ENCODE peak calls at places on chromosome 17, in ten cellular contexts. W, N, D, E, H, L, X, R, C and G are unnamed samples.

GRCh38 chr17:12727076-12727750 is 61.5 kb downstream of the MYOCD start:
- DNase-seq in L (no peak), X (no peak), R (no peak), H (no peak), W (no peak), D (peak), N (no peak), E (no peak), C (no peak), G (no peak)

GRCh38 chr17:17523001-17523713 is 27.0 kb upstream of the RASD1 start:
- DNase-seq in R (no peak), W (no peak), C (no peak), L (no peak), E (no peak), D (no peak), H (no peak), N (no peak), X (no peak), G (no peak)

GRCh38 chr17:40419559-40420331 is 2.0 kb upstream of the TOP2A start:
- DNase-seq in R (no peak), C (no peak), W (no peak), E (no peak), N (no peak), H (no peak), X (no peak), D (no peak), L (no peak), G (peak)

GRCh38 chr17:67707442-67707841 is 10.3 kb upstream of the NOL11 start:
- DNase-seq in E (no peak), X (no peak), R (no peak), D (no peak), L (no peak), W (no peak), N (no peak), C (no peak), H (no peak), G (no peak)

GRCh38 chr17:79747508-79748295 is 17.0 kb downstream of the ENPP7 start:
- DNase-seq in W (no peak), L (no peak), H (no peak), C (no peak), R (peak), N (no peak), E (no peak), X (no peak), D (no peak), G (no peak)

GRCh38 chr17:74132354-74132753 is 71.1 kb upstream of the RPL38 start:
- DNase-seq in N (no peak), H (no peak), W (no peak), L (no peak), D (no peak), R (no peak), E (no peak), C (no peak), X (no peak), G (no peak)

GRCh38 chr17:47896672-47897490 is 845 bp downstream of the SP2 start:
- DNase-seq in X (no peak), L (no peak), W (peak), E (no peak), N (no peak), C (no peak), H (no peak), D (no peak), R (no peak), G (no peak)

GRCh38 chr17:73359987-73360410 is 48.2 kb upstream of the CDC42EP4 start:
- DNase-seq in L (peak), X (no peak), E (no peak), N (no peak), W (no peak), R (no peak), D (no peak), H (no peak), C (peak), G (no peak)

GRCh38 chr17:73625975-73626706 is 18.1 kb downstream of the SDK2 start:
- DNase-seq in C (peak), X (no peak), R (peak), D (no peak), E (no peak), N (no peak), H (no peak), L (no peak), W (no peak), G (no peak)

GRCh38 chr17:27649929-27650328 is 18.9 kb downstream of the LGALS9 start:
- DNase-seq in X (no peak), C (no peak), H (no peak), D (no peak), L (no peak), N (no peak), R (no peak), W (peak), E (peak), G (no peak)

GRCh38 chr17:77815127-77815905 is 143.2 kb upstream of the TNRC6C start:
- DNase-seq in C (no peak), N (no peak), R (no peak), L (no peak), X (no peak), D (no peak), H (no peak), E (no peak), W (no peak), G (no peak)

GRCh38 chr17:83119987-83120864 is 40.8 kb downstream of the METRNL start:
- DNase-seq in D (no peak), C (no peak), R (no peak), W (no peak), E (no peak), N (peak), X (no peak), L (no peak), H (no peak), G (no peak)

GRCh38 chr17:39928868-39929651 is 1.5 kb downstream of the LRRC3C start:
- DNase-seq in W (no peak), L (peak), X (peak), R (no peak), D (peak), C (no peak), H (no peak), E (peak), N (no peak), G (no peak)

GRCh38 chr17:15909481-15909991 is 35.4 kb upstream of the ADORA2B start:
- DNase-seq in W (no peak), R (no peak), H (no peak), L (no peak), C (no peak), X (no peak), N (no peak), E (no peak), D (peak), G (no peak)

GRCh38 chr17:50474523-50474922 is 4.1 kb upstream of the RSAD1 start:
- DNase-seq in X (no peak), C (no peak), D (no peak), H (no peak), N (no peak), R (no peak), W (no peak), L (no peak), E (no peak), G (no peak)

GRCh38 chr17:75250009-75250471 is 11.4 kb downstream of the GGA3 start:
- DNase-seq in L (no peak), R (no peak), X (no peak), E (peak), H (no peak), W (no peak), C (no peak), D (peak), N (no peak), G (no peak)

GRCh38 chr17:28228109-28228840 is 90.7 kb upstream of the TMEM97 start:
- DNase-seq in D (no peak), L (no peak), N (no peak), H (no peak), X (no peak), C (no peak), R (no peak), W (no peak), E (no peak), G (no peak)

GRCh38 chr17:45720386-45720785 is 63.7 kb upstream of the CRHR1 start:
- DNase-seq in C (no peak), L (no peak), E (no peak), D (no peak), R (no peak), N (no peak), W (no peak), X (no peak), H (no peak), G (no peak)

GRCh38 chr17:45718791-45719190 is 65.3 kb upstream of the CRHR1 start:
- DNase-seq in R (no peak), W (no peak), D (no peak), X (no peak), C (no peak), E (no peak), N (no peak), L (no peak), H (no peak), G (no peak)

GRCh38 chr17:45719335-45720071 is 64.6 kb upstream of the CRHR1 start:
- DNase-seq in X (peak), E (no peak), D (peak), C (no peak), L (peak), W (no peak), H (no peak), N (no peak), R (no peak), G (no peak)

DNA sequence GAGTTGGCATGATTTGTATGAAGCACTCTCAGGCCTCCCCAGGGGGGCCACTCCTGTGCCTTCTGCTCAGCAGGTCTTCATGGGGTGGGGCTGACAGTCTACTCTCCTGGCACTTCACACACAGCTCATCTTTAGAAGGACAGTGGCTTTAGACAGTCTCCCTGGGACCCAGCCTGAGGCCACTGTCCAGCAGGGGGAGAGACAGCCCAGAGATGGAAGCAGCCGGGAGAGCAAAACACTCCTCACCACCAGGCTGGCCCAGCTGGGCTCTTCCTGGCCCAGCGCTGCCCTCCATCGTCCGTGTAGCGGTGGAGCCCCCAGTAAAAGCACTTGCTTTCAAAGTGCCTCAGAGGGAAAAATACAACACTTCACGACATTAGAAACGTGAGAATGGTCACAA is 62.0 kb upstream of the CRHR1 start:
- DNase-seq in D (no peak), L (peak), E (no peak), H (no peak), N (no peak), C (no peak), W (no peak), R (peak), X (no peak), G (no peak)
- TF ChIP-seq CTCF in D (peak), L (peak), E (no peak), H (no peak), N (no peak), C (no peak), W (no peak), R (peak), X (peak), G (no peak)

GRCh38 chr17:81230043-81230820 is 7.5 kb upstream of the CEP131 start:
- DNase-seq in D (no peak), C (no peak), H (no peak), X (no peak), W (no peak), N (peak), E (no peak), R (no peak), L (no peak), G (no peak)
- TF ChIP-seq CTCF in D (peak), C (no peak), H (no peak), X (peak), W (no peak), N (no peak), E (no peak), R (peak), L (peak), G (no peak)

DNA sequence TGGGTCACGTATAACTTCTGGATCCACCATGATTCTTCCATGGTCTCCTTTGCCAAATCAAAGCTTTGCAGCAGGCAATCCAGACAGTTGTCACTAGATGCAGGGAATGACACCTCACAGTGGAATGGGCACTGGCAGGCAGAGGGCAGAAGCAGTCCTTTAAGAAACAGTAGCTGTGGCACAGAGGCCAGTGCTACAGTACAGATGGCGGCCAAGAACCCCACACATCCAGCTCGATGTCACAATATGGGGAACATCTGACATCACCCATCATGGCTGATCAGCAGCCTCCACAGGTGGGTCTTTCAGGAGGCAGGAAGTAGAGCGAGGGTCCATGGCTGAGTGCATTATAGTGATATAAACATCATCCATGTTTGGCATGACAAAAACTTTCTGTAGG is 18.8 kb upstream of the ERN1 start:
- DNase-seq in D (no peak), L (no peak), H (no peak), W (no peak), N (no peak), C (no peak), X (no peak), R (no peak), E (no peak), G (no peak)
- TF ChIP-seq CTCF in D (no peak), L (peak), H (no peak), W (no peak), N (no peak), C (no peak), X (no peak), R (no peak), E (no peak), G (no peak)

DNA sequence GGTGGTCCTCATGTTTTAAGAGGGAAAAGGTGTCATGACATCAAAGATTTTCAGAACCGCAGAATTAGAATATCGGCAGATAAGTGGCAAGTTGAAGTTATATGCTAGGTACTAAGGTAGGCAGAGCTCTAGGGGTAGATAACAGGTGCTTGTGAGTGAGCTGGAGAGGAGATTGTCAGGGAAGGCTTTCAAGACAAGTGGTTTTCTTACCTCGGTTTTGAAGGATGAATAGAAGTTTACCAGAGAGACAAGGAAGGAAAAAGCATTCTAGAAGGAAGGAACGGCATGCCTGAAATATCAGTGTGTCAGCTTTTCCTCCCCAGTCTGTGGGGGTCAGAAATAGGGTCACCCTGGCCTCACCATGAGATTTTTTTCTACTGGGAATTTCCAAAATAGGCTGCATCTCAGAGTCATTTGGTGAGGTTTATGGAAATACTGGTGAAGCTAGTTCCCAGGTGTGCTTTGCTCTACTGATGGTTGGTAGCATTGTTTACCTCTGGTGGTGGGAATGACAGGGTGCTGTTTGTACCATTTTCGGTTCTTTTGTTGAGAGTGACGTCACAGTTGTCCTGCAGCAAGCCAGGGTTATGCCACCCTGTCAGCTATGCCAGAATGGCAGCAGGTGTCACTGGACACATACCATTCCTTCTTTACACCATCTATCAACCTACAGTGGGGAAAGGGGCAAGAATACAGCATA is 112.5 kb downstream of the MSI2 start:
- DNase-seq in C (no peak), D (no peak), L (no peak), E (no peak), W (no peak), X (no peak), N (no peak), R (no peak), H (no peak), G (no peak)
- TF ChIP-seq CTCF in C (no peak), D (no peak), L (peak), E (no peak), W (no peak), X (no peak), N (no peak), R (no peak), H (no peak), G (no peak)

GRCh38 chr17:2393954-2394749 is 6.7 kb downstream of the MNT start:
- DNase-seq in D (no peak), R (no peak), W (no peak), E (peak), N (no peak), L (no peak), X (no peak), H (no peak), C (no peak), G (no peak)
- TF ChIP-seq CTCF in D (no peak), R (no peak), W (no peak), E (no peak), N (no peak), L (no peak), X (no peak), H (no peak), C (no peak), G (no peak)

DNA sequence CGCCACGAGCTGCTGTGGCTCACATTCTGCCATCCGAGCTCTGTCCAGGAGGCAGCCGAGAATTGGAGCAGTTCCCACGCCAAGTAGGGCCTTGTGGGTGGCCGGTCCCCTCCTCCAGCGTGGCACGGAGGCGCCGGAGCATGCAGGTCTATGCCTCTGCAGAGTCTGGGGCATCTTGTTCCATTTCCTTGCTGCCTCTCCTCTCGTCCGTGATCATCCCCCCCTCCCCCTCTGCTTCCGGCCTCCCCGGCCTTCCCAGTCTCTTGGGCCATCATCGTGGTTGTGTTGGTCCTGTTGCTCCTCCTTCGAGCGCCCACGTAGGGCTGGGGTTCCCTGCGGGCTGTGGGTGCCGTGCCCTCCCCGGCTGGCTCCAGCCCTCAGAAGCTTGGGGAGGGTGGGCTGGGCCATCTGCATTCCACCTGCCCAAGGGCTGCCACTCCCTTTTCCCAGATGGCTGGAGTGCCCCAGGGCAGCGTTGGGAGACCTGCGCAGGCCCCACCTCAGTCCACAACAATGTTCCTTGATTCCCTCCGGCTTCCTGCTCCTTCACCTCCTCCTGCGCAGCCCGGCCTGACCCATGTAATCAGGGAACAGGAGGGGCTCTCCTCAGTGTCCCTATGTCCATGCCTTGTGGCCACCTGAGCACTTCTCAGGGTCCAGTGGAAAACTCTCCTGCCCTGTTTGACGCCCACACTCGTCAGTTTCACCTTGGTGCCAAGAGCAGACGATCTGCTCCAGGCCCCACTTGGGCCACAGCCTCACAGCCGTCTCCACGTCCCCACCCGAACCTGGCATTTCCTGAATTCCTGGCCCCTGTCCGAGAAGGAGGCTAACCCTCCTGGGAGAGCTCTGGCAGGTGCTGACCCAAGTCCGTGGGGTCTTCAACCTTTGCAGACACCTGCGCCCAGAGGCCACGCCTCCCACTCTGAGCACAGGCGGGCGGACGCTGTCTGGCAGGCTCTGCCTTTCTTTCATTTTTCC is 37.1 kb downstream of the BAIAP2 start:
- DNase-seq in L (no peak), H (no peak), X (no peak), R (no peak), C (no peak), D (no peak), W (no peak), E (no peak), N (no peak), G (no peak)
- TF ChIP-seq CTCF in L (no peak), H (no peak), X (no peak), R (no peak), C (no peak), D (no peak), W (no peak), E (no peak), N (no peak), G (no peak)